ENCODE peak calls at places on chromosomes 5 and 9, in nine cellular contexts. O, S, H, X, I, P, W, E and M are unnamed samples. For H3K36me3, the result is how much of the 10 kb centered on the place peaks cover.

GRCh38 chr9:91729558-91729842 is 220.5 kb downstream of the ROR2 start:
- DNase-seq in O (no peak), S (no peak), H (no peak), X (no peak), I (no peak), P (no peak), W (no peak), E (no peak), M (no peak)

GRCh38 chr9:34454571-34455065 is 3.8 kb downstream of the FAM219A start:
- DNase-seq in O (no peak), S (no peak), H (peak), X (no peak), I (no peak), P (no peak), W (no peak), E (no peak), M (no peak)

GRCh38 chr5:174003795-174004194 is 14.8 kb downstream of the C5orf47 start:
- DNase-seq in O (no peak), S (no peak), H (no peak), X (no peak), I (no peak), P (no peak), W (no peak), E (no peak), M (no peak)

GRCh38 chr9:135473972-135474543 is 5.5 kb upstream of the PPP1R26 start:
- DNase-seq in O (no peak), S (no peak), H (no peak), X (no peak), I (no peak), P (no peak), W (no peak), E (no peak), M (no peak)

GRCh38 chr9:121921444-121921843 is 171.7 kb downstream of the TTLL11 start:
- DNase-seq in O (peak), S (no peak), H (no peak), X (no peak), I (no peak), P (no peak), W (no peak), E (no peak), M (no peak)

GRCh38 chr9:27572918-27573698 is at the start of gene C9orf72:
- DNase-seq in O (peak), S (peak), H (no peak), X (peak), I (peak), P (no peak), W (peak), E (peak), M (peak)

GRCh38 chr5:165286692-165287091 is 1781.3 kb downstream of the MAT2B start:
- DNase-seq in O (no peak), S (no peak), H (no peak), X (no peak), I (no peak), P (no peak), W (no peak), E (no peak), M (no peak)

GRCh38 chr5:175104682-175105081 is 339.3 kb downstream of the DRD1 start:
- DNase-seq in O (no peak), S (no peak), H (no peak), X (no peak), I (no peak), P (no peak), W (no peak), E (no peak), M (no peak)

GRCh38 chr9:106798021-106798799 is 64.8 kb upstream of the ZNF462 start:
- DNase-seq in O (no peak), S (no peak), H (no peak), X (no peak), I (no peak), P (no peak), W (no peak), E (no peak), M (peak)

GRCh38 chr9:93910598-93910997 is 44.6 kb downstream of the BARX1 start:
- DNase-seq in O (no peak), S (no peak), H (no peak), X (no peak), I (no peak), P (no peak), W (no peak), E (no peak), M (no peak)
- H3K36me3 ChIP-seq in O (under half), S (under half), H (under half), X (under half), I (under half), P (under half), W (under half), E (under half), M (under half)

DNA sequence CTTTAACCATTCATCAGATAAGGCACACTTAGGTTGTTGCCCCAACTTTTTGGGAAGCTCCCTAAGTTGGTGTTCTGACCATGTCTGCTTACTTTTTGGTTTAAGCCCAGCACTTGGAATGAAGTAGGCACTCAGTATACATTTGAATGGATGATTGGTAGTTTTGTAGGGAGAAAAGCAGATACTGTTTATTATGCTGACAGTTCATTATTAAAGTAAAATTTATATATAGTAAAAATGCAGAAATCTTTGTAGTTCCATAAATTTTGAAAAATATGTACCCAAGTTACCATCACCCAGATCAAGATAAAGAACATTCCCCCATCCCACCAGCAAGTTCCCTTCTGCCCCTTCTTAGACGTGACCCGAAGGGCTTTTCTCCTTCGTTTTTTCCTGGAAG is 35.4 kb downstream of the PRKACG start:
- DNase-seq in O (no peak), S (no peak), H (no peak), X (no peak), I (no peak), P (no peak), W (no peak), E (no peak), M (no peak)
- H3K27ac ChIP-seq in O (no peak), S (no peak), H (no peak), X (no peak), I (peak), P (no peak), W (no peak), E (no peak), M (peak)

DNA sequence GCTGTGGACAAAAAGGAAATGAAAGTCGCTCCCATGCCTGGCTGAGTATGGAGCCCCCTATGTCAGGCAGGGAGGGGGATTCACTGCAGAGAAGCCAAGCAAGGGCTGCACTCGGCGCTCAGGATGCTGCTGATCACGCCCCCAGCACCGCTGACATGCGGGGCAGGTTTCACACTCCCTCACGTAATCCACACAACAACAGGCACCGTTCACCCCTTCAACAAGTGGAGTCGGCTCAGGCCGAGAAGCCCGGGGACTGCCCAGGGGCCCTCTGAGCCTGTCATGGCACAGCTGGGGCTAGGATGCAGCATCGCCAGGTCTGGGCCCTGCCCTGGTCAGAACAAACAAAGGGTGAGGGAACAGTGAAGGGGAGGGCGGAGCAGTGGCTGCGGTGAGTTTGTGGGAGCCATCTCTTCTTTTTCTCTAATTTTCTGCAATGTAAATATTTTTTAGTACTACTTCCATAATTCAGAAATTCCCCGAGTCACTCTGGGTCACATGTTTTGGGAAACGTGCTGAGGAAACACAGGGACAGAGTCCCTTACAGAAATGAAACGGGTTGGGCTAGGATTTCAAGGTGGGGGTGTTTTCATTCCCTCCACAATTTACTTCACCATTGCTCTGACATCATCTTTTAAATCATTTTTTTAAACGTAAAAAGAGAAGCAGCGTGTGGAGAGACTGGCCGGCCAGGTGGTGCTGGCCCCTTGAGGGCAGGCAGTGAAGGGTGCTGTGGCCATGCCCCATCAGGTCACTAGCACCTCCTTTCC is 49.8 kb downstream of the PRRT1B start:
- DNase-seq in O (no peak), S (no peak), H (no peak), X (no peak), I (no peak), P (no peak), W (no peak), E (no peak), M (no peak)
- H3K36me3 ChIP-seq in O (half or more), S (half or more), H (half or more), X (under half), I (under half), P (under half), W (under half), E (under half), M (under half)

DNA sequence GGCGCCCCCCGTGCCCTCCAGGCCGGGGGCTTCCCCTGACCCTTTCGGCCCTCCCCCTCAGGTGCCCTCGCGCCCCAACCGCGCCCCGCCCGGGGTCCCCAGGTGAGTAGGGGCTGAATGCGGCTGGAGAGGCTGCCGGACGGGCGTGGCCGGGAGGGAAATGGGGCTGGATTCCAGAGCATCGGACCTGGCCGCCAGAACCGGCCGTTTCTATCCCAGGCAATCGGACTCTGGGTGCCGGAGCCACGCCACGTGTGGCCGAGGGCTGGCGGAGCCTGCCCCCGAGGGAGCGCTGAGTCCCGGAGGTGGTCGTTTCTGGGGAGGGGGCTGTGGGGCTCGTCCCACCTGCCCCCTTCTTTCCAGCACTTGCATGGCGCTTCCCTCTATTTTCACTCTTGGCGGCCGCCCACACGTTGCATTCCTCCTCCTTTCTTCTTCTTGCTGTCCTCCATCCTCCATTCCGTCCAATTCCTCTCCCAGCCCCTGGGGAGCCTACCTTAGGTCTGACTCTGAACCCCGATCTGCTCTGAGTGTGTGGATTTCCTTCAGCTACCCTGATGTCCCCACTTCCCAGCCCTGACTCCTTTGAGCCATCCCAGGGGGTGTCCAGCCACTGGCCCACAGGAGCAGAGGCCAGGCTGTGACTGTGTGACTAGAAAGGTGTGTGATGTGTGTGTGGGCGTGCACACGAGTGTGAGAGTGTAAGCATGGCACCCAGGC is 24.8 kb downstream of the GOLGA2 start:
- DNase-seq in O (no peak), S (no peak), H (no peak), X (no peak), I (peak), P (no peak), W (no peak), E (no peak), M (no peak)
- H3K27ac ChIP-seq in O (no peak), S (no peak), H (no peak), X (no peak), I (peak), P (peak), W (no peak), E (no peak), M (no peak)

DNA sequence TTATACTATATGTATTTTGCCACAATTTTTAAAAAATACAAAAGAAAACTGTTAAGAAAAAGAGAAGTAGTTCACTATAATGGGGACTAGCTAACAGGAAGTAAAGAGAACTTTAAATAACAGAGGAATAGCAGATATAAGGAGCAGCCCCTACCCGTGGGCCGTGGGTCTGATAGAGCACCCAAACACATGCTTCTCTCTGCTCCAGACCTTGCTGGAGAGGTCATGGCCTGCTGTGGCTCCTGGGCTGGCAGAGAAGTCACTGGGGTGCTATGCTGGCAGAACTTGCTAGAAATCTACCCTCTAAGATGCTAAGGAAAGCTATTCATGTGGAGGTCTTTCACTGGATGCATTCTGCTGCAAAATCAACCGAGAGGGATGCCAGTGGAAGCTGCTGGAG is 10.0 kb upstream of the TNFAIP8 start:
- DNase-seq in O (no peak), S (no peak), H (no peak), X (no peak), I (no peak), P (no peak), W (no peak), E (no peak), M (no peak)
- H3K36me3 ChIP-seq in O (under half), S (under half), H (under half), X (under half), I (under half), P (under half), W (under half), E (under half), M (under half)